ENCODE peak calls at places on chromosomes 12 and 14, in six cellular contexts. F is neuronal stem cell, W is H9, O is mesendoderm, B is mesenchymal stem cell, T is H1. N is an unnamed sample.

GRCh38 chr14:22305563-22306127 is 283.4 kb downstream of the DAD1 start:
- DNase-seq in T (no peak), O (no peak), F (no peak), W (no peak), B (no peak), N (peak)

GRCh38 chr12:64609543-64610091 is 678 bp upstream of the RASSF3 start:
- DNase-seq in W (no peak), O (peak), F (peak), T (no peak), B (peak), N (peak)

GRCh38 chr12:19431407-19432308 is 7.6 kb upstream of the AEBP2 start:
- DNase-seq in O (peak), B (peak), W (peak), F (no peak), T (no peak), N (peak)

GRCh38 chr12:15164997-15165659 is 56.1 kb downstream of the RERG start:
- DNase-seq in W (no peak), T (no peak), F (no peak), B (peak), O (peak), N (no peak)

GRCh38 chr12:85405781-85406522 is 125.9 kb downstream of the ALX1 start:
- DNase-seq in B (peak), O (peak), T (no peak), F (no peak), W (no peak), N (peak)

GRCh38 chr12:103652808-103653207 is 65.7 kb downstream of the STAB2 start:
- DNase-seq in B (no peak), T (no peak), F (no peak), O (no peak), W (no peak), N (no peak)

GRCh38 chr14:55893695-55894094 is 224.5 kb upstream of the PELI2 start:
- DNase-seq in F (no peak), T (no peak), O (no peak), W (no peak), B (no peak), N (no peak)

GRCh38 chr14:104239866-104240301 is 101.5 kb downstream of the KIF26A start:
- DNase-seq in B (no peak), F (no peak), T (no peak), O (no peak), W (peak), N (no peak)

GRCh38 chr12:93322784-93323183 is 54.9 kb upstream of the NUDT4 start:
- DNase-seq in T (no peak), F (no peak), W (no peak), O (peak), B (no peak), N (peak)

GRCh38 chr12:122030427-122030825 is 8.7 kb downstream of the BCL7A start:
- DNase-seq in B (no peak), W (no peak), T (no peak), F (no peak), O (no peak), N (no peak)

GRCh38 chr12:94570161-94570560 is 80.2 kb downstream of the TMCC3 start:
- DNase-seq in B (no peak), O (no peak), T (no peak), F (no peak), W (no peak), N (peak)

GRCh38 chr14:60724080-60724618 is at the start of gene SIX4:
- DNase-seq in F (peak), W (peak), T (peak), O (peak), B (peak), N (peak)
- H2AK5ac ChIP-seq in F (peak), W (no peak), T (no peak), O (no peak), B (no peak), N (peak)

GRCh38 chr12:90126125-90126524 is 417.5 kb upstream of the ATP2B1 start:
- DNase-seq in T (no peak), W (no peak), B (no peak), O (peak), F (no peak), N (no peak)
- H2AK5ac ChIP-seq in T (no peak), W (no peak), B (no peak), O (no peak), F (no peak), N (no peak)

GRCh38 chr12:111756196-111756595 is 10.5 kb upstream of the ALDH2 start:
- DNase-seq in B (no peak), O (no peak), W (no peak), T (no peak), F (no peak), N (no peak)
- H2AK5ac ChIP-seq in B (no peak), O (no peak), W (no peak), T (no peak), F (no peak), N (no peak)

DNA sequence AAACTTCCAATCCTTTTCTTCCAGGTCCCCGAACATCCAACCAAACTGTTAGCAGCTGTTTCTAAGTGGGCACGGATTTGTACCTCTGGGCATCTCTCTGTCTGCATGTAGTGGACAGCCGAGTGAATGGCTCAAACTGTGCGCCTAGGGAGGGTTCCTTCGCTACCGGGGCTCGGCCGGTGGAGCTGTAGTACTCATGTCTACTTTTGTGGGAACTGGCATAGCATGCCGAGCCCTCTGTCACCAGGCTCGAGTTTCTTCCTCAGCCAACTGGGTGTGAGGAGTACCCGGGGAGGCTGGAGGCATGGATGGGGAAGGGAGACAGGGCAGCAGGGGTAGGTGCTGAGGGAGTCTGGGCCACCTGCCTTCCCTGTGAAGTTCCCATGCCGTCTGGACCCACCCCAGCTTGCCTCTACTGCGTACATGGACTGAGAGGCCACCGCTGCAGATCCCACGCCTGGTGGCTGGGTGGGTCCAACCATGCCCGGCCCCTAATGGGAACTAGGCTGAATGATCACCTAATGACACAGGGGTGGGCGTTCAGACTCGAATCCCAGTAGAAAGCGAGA is 23.0 kb downstream of the TNFAIP2 start:
- DNase-seq in W (no peak), O (no peak), F (no peak), B (no peak), T (no peak), N (no peak)
- H2AK5ac ChIP-seq in W (no peak), O (no peak), F (no peak), B (no peak), T (no peak), N (peak)

DNA sequence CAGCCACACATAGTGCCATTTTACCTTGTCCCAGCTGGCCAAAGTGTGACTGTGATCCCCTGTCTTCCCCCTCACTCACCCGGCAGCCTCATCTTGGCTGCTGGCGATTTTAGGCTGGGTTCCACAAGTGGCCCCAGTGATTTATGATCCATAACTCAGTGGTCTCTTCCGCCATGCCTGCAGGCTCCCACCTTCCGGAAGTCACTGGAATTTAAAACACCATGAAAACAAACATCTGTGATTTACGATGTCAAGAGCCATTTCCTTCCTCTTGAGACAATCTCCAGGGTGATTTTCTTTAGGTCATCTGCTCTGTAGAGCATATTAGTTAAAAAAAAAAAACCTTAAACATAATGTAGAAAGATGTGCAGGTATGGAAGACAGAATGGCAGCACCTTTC is 282.3 kb downstream of the CACNA1C start:
- DNase-seq in W (no peak), T (no peak), B (peak), O (no peak), F (no peak), N (no peak)
- H2AK5ac ChIP-seq in W (no peak), T (no peak), B (peak), O (no peak), F (no peak), N (peak)

DNA sequence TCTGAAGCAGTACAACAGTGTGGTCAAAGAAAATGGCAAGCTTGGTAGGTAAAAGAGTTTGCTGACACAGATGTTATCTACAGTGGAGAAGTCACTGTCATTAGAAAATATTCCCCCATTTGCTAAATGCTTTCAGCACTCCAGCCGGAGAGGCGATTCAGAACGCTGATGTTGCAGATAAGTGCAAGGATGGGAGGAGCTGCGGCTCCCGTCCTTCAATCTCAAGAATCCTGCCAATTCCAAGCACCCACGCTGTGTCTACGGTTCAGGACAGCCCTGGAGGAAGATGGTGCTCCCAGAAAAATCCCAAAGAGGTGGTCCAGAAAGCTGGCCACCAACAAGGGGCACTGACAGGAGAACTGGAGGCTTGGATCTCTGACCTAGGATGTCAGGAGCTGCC is 79.1 kb downstream of the ZFP36L1 start:
- DNase-seq in O (no peak), W (no peak), B (no peak), F (no peak), T (no peak), N (no peak)
- H2AK5ac ChIP-seq in O (no peak), W (no peak), B (peak), F (no peak), T (no peak), N (no peak)

DNA sequence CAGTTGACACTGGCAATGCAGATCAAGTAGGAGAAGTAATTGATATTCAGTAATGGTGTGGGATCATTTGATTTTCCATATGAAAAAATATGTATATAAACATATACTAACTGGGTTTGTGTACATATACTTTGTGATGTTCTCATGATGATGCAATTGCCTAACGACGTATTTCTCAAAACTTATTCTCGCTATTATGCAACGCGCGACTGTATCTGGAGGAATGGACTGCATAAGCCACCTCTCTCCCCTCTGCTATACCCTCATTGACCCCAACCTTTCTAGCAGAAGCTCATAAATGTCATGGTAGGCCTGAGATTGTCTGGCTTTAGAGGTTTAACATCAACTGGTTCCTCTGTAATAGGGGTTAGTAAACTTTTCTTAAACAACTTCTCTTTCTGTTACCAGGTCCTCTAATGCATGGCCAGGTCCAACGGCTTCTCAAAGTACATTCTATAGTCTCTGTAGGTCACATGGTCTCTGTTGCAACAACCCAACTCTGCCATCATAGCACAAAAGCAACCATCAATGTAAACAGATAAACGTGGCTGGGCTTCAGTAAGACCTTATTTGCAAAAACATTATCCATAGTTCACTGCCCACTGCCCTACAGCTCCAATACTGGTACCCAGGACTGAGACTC is 59.3 kb downstream of the FOXN3 start:
- DNase-seq in B (no peak), F (no peak), T (no peak), W (no peak), O (no peak), N (no peak)
- H2AK5ac ChIP-seq in B (no peak), F (no peak), T (no peak), W (no peak), O (no peak), N (no peak)

DNA sequence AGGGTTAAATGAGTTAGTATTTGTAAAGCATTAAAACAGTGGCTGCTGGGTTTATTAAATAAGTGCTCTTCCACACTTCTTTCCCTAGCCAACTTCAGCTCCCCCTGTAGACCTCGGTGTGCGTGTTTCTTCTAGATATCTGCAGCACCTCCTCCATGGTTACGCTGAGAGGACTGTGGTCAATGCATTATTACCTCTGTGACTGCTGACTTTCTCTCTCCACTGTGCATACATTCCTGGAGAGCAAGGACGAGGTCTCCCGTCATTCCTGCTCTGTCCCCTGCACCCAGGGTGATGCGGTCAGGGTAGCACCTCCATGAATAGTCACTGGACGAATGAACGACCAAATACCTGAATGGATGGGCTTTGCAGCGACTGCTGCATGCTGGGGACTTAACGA is 44.6 kb downstream of the ZFP36L1 start:
- DNase-seq in B (no peak), W (no peak), F (no peak), T (no peak), O (no peak), N (no peak)
- H2AK5ac ChIP-seq in B (no peak), W (no peak), F (peak), T (no peak), O (no peak), N (no peak)